ENCODE peak calls at places on chromosomes 1 and 21, in six cellular contexts. O is tibial artery, L is neuronal stem cell, R is pancreas, D is lung, Z is uterus. E is an unnamed sample.

GRCh38 chr1:8408151-8408839 is 90.4 kb downstream of the SLC45A1 start:
- DNase-seq in D (peak; percentile 68), O (peak; percentile 76), R (peak; percentile 55), L (no peak), Z (peak; percentile 76), E (no peak)

GRCh38 chr1:219039018-219039740 is 134.5 kb upstream of the LYPLAL1 start:
- DNase-seq in L (no peak), Z (no peak), D (no peak), R (no peak), O (no peak), E (no peak)

GRCh38 chr21:16709866-16710550 is 802.8 kb upstream of the CXADR start:
- DNase-seq in L (no peak), O (no peak), R (no peak), Z (peak; percentile 44), D (no peak), E (no peak)

GRCh38 chr1:6889875-6890480 is 104.7 kb downstream of the CAMTA1 start:
- DNase-seq in R (peak; percentile 51), L (peak; percentile 20), D (peak; percentile 56), Z (peak; percentile 27), O (no peak), E (peak; percentile 25)

GRCh38 chr1:115142616-115143015 is 53.3 kb upstream of the TSPAN2 start:
- DNase-seq in R (no peak), D (no peak), L (no peak), Z (no peak), O (no peak), E (no peak)

GRCh38 chr1:38728176-38728908 is 131.2 kb downstream of the RRAGC start:
- DNase-seq in O (peak; percentile 78), L (no peak), D (peak; percentile 30), Z (peak; percentile 69), R (peak; percentile 18), E (peak; percentile 18)

GRCh38 chr1:110756506-110756905 is 81.8 kb upstream of the KCNA3 start:
- DNase-seq in R (no peak), Z (no peak), L (no peak), O (no peak), D (no peak), E (no peak)

GRCh38 chr1:109242387-109242786 is 7.0 kb upstream of the CELSR2 start:
- DNase-seq in Z (peak; percentile 61), L (no peak), R (no peak), O (no peak), D (no peak), E (no peak)

GRCh38 chr1:170765279-170765678 is 101.3 kb downstream of the PRRX1 start:
- DNase-seq in D (no peak), L (no peak), R (no peak), Z (no peak), O (no peak), E (no peak)

GRCh38 chr1:41557751-41558455 is 73.4 kb upstream of the EDN2 start:
- DNase-seq in R (no peak), L (no peak), Z (no peak), D (no peak), O (no peak), E (no peak)

GRCh38 chr1:111192643-111193519 is 7.6 kb downstream of the DENND2D start:
- DNase-seq in L (no peak), R (no peak), D (no peak), Z (no peak), O (no peak), E (no peak)

GRCh38 chr21:43287974-43288755 is 119.4 kb downstream of the CRYAA start:
- DNase-seq in O (no peak), D (no peak), R (peak; percentile 37), Z (no peak), L (no peak), E (no peak)

GRCh38 chr1:50271968-50272578 is 151.2 kb downstream of the DMRTA2 start:
- DNase-seq in D (peak; percentile 32), O (no peak), L (peak; percentile 20), Z (no peak), R (peak; percentile 30), E (no peak)

GRCh38 chr1:22256213-22256512 is 113.3 kb upstream of the WNT4 start:
- DNase-seq in L (no peak), R (no peak), D (no peak), O (no peak), Z (no peak), E (no peak)

GRCh38 chr1:234907585-234908457 is 220.8 kb downstream of the TOMM20 start:
- DNase-seq in D (no peak), O (no peak), R (no peak), Z (no peak), L (no peak), E (no peak)

GRCh38 chr1:43018091-43018490 is 59.4 kb upstream of the SLC2A1 start:
- DNase-seq in L (no peak), D (no peak), R (no peak), O (no peak), Z (no peak), E (no peak)

GRCh38 chr1:10679521-10680220 is 116.8 kb downstream of the CASZ1 start:
- DNase-seq in R (peak; percentile 66), O (no peak), Z (no peak), L (peak; percentile 82), D (peak; percentile 49), E (peak; percentile 35)

GRCh38 chr1:217924924-217925323 is 293.8 kb downstream of the SPATA17 start:
- DNase-seq in L (no peak), R (no peak), D (no peak), O (no peak), Z (no peak), E (no peak)

GRCh38 chr1:11059166-11059989 is 440 bp downstream of the SRM start:
- DNase-seq in Z (peak; percentile 25), O (no peak), L (no peak), R (peak; percentile 61), D (no peak), E (no peak)

GRCh38 chr1:153141377-153141776 is 9.3 kb downstream of the SPRR2G start:
- DNase-seq in L (no peak), R (no peak), O (no peak), D (no peak), Z (no peak), E (no peak)

GRCh38 chr1:42209516-42210370 is 45.2 kb upstream of the GUCA2A start:
- DNase-seq in L (no peak), D (no peak), R (no peak), Z (no peak), O (no peak), E (no peak)

GRCh38 chr1:96918406-96918805 is 196.8 kb downstream of the PTBP2 start:
- DNase-seq in Z (no peak), O (no peak), L (no peak), D (no peak), R (no peak), E (no peak)

GRCh38 chr1:39063191-39063590 is 37.0 kb downstream of the NDUFS5 start:
- DNase-seq in R (no peak), Z (no peak), L (no peak), O (no peak), D (no peak), E (no peak)

GRCh38 chr1:2283991-2284895 is 56.1 kb downstream of the SKI start:
- DNase-seq in D (no peak), Z (no peak), R (peak; percentile 12), L (no peak), O (no peak), E (no peak)

GRCh38 chr1:244969355-244970235 is 105.3 kb upstream of the HNRNPU start:
- DNase-seq in D (peak; percentile 77), Z (peak; percentile 76), O (peak; percentile 89), L (no peak), R (peak; percentile 79), E (no peak)

GRCh38 chr1:13807213-13807612 is 107.2 kb downstream of the PRDM2 start:
- DNase-seq in D (no peak), O (peak; percentile 25), L (no peak), R (no peak), Z (no peak), E (no peak)

GRCh38 chr1:45876000-45876399 is 72.6 kb downstream of the MAST2 start:
- DNase-seq in O (no peak), R (no peak), Z (no peak), D (no peak), L (no peak), E (no peak)

GRCh38 chr1:224427346-224427745 is 7.3 kb downstream of the WDR26 start:
- DNase-seq in L (no peak), O (no peak), D (no peak), Z (no peak), R (no peak), E (no peak)
- H3K36me3 ChIP-seq in L (peaks cover 12% of the 10 kb centered on the region), O (peaks cover 26% of the 10 kb centered on the region), D (peaks cover 16% of the 10 kb centered on the region), Z (no peaks in the 10 kb centered on the region), R (peaks cover 20% of the 10 kb centered on the region), E (peaks cover 2% of the 10 kb centered on the region)

GRCh38 chr21:44306926-44307687 is 7.3 kb downstream of the PFKL start:
- DNase-seq in R (no peak), O (no peak), L (no peak), D (no peak), Z (no peak), E (no peak)
- H3K36me3 ChIP-seq in R (no peaks in the 10 kb centered on the region), O (peaks cover 20% of the 10 kb centered on the region), L (peaks cover 13% of the 10 kb centered on the region), D (no peaks in the 10 kb centered on the region), Z (no peaks in the 10 kb centered on the region), E (no peaks in the 10 kb centered on the region)

GRCh38 chr1:17409391-17409811 is 30.1 kb downstream of the RCC2 start:
- DNase-seq in D (no peak), O (no peak), R (no peak), L (no peak), Z (no peak), E (no peak)

GRCh38 chr1:17412093-17412870 is 27.2 kb downstream of the RCC2 start:
- DNase-seq in O (no peak), Z (no peak), R (no peak), L (no peak), D (peak; percentile 43), E (no peak)

GRCh38 chr1:17419626-17420328 is 19.7 kb downstream of the RCC2 start:
- DNase-seq in L (peak; percentile 51), O (peak; percentile 82), D (peak; percentile 63), Z (peak; percentile 77), R (peak; percentile 52), E (no peak)

GRCh38 chr1:17416389-17416788 is 23.1 kb downstream of the RCC2 start:
- DNase-seq in D (no peak), Z (no peak), O (no peak), L (no peak), R (no peak), E (no peak)

DNA sequence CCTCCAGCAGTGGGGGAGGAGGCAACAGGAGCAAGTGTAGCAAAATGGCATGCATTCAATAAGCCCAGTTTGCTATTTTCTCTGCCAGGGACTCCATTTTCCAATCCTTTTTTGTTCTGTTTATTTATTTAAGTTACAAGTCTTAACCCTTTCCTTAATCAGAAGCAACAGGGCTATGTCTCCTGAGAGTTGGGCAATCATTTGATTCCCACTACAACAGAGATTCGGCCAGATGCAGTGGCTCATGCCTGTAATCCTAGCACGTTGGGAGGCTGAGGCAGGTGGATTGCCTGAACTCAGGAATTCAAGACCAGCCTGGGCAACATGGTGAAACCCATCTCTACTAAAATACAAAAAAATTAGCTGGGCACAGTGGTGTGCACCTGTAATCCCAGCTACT is 25.5 kb downstream of the RCC2 start:
- DNase-seq in Z (no peak), R (no peak), O (no peak), L (no peak), D (no peak), E (no peak)
- H3K36me3 ChIP-seq in Z (no peaks in the 10 kb centered on the region), R (peaks cover 21% of the 10 kb centered on the region), O (peaks cover 56% of the 10 kb centered on the region), L (peaks cover 76% of the 10 kb centered on the region), D (peaks cover 50% of the 10 kb centered on the region), E (peaks cover 4% of the 10 kb centered on the region)

DNA sequence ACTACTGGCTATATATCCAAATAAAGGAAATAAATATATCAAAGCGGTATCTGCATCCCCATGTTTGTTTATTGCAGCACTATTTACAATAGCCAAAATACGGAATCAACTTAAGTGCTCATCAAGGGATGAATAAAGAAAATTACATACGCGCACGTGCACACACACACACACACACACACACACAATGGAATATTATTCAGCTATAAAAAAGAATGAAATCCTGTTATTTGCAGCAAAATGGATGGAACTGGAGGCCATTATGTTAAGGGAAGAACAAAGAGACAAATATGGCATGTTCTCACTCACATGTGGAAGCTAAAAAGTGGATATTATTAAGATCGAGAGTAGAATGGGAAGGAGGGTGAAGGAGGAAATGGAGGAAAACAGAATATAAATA is 20.2 kb downstream of the COPA start:
- DNase-seq in Z (no peak), R (no peak), O (no peak), L (no peak), D (no peak), E (no peak)
- H3K36me3 ChIP-seq in Z (no peaks in the 10 kb centered on the region), R (peaks cover 5% of the 10 kb centered on the region), O (peaks cover 66% of the 10 kb centered on the region), L (peaks cover 13% of the 10 kb centered on the region), D (peaks cover 30% of the 10 kb centered on the region), E (peaks cover 2% of the 10 kb centered on the region)